ENCODE peak calls at places on chromosomes 5 and 9, in nine cellular contexts. X is epithelial cell of esophagus, V is AG04449, I is heart left ventricle, U is psoas muscle, C is fibroblast of lung, F is brain microvascular endothelial cell, B is cardiac muscle cell, K is PC-3. R is an unnamed sample.

GRCh38 chr5:134600600-134600999 is 32.0 kb downstream of the SAR1B start:
- DNase-seq in I (no peak), U (no peak), K (no peak), F (peak), C (peak), B (no peak), X (peak), V (peak), R (peak)

GRCh38 chr5:91641730-91642350 is 258.7 kb upstream of the ARRDC3 start:
- DNase-seq in C (peak), V (no peak), U (no peak), F (no peak), I (no peak), K (peak), X (peak), B (peak), R (peak)

GRCh38 chr9:27204578-27204977 is 92.4 kb downstream of the EQTN start:
- DNase-seq in I (no peak), X (peak), F (no peak), V (no peak), K (peak), U (no peak), C (peak), B (no peak), R (no peak)

GRCh38 chr5:168273056-168273980 is 18.1 kb upstream of the WWC1 start:
- DNase-seq in U (no peak), C (no peak), K (no peak), I (no peak), X (no peak), B (no peak), V (no peak), F (no peak), R (no peak)

GRCh38 chr5:126031989-126032716 is 391.1 kb upstream of the GRAMD2B start:
- DNase-seq in I (peak), B (no peak), V (no peak), K (peak), C (peak), U (no peak), F (peak), X (peak), R (peak)

GRCh38 chr9:109497193-109498165 is 628 bp downstream of the PTPN3 start:
- DNase-seq in K (peak), X (peak), B (peak), U (no peak), F (no peak), C (peak), V (no peak), I (no peak), R (peak)

GRCh38 chr9:21336467-21336866 is 1.3 kb upstream of the KLHL9 start:
- DNase-seq in C (no peak), K (peak), U (no peak), F (no peak), B (no peak), V (no peak), X (no peak), I (no peak), R (no peak)

GRCh38 chr5:124027441-124027840 is 515.5 kb downstream of the CSNK1G3 start:
- DNase-seq in C (no peak), B (no peak), K (no peak), I (no peak), U (no peak), V (no peak), X (peak), F (no peak), R (no peak)

GRCh38 chr5:158725223-158725825 is 374.4 kb downstream of the EBF1 start:
- DNase-seq in C (no peak), B (no peak), U (no peak), V (peak), X (peak), F (no peak), I (no peak), K (peak), R (peak)
- TF ChIP-seq CTCF in C (no peak), B (no peak), U (no peak), V (no peak), X (no peak), F (peak), I (no peak), K (peak), R (peak)

GRCh38 chr5:115389074-115389798 is 92.8 kb upstream of the CCDC112 start:
- DNase-seq in C (peak), V (no peak), B (peak), U (no peak), X (no peak), I (no peak), F (no peak), K (no peak), R (peak)

GRCh38 chr5:115387816-115388215 is 91.4 kb upstream of the CCDC112 start:
- DNase-seq in V (no peak), I (no peak), K (no peak), C (no peak), U (no peak), F (no peak), X (no peak), B (no peak), R (no peak)

GRCh38 chr5:115392611-115393010 is 96.2 kb upstream of the CCDC112 start:
- DNase-seq in I (no peak), F (no peak), X (no peak), V (no peak), K (no peak), U (no peak), B (no peak), C (no peak), R (peak)

GRCh38 chr5:115391780-115392179 is 95.3 kb upstream of the CCDC112 start:
- DNase-seq in K (no peak), V (no peak), B (no peak), U (no peak), C (no peak), F (no peak), I (no peak), X (no peak), R (no peak)

DNA sequence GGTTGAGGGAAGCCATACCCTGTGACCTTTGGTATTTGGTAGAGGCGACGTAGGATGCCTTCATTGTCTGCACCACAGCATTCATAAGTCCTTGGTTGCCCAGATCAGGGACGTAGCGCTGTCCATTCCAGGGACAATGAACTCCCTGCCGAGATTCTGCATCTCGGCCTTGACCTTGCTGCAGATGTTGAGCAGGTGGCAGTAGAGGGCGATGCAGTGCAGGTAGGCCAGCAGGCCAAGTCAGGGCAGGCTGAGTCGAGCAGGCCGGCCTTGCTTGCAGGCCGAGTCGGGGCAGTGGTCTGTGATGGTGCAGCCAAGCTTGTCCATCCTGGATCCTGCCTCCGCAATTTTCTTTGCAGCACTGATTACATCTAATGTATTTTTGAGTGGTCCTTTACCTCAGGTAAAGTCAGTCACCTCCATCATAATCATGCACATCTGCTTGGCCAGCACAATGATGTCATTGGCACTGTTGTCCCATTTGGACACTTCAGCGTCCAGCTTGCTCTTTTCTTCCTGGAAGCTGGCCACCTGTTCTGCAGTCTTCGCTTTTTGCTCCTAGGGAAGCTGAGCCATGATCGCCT is 93.4 kb upstream of the CCDC112 start:
- DNase-seq in V (no peak), F (no peak), X (peak), B (no peak), K (no peak), U (no peak), I (no peak), C (no peak), R (no peak)
- H3K4me3 ChIP-seq in V (no peak), F (no peak), X (no peak), B (no peak), K (no peak), U (no peak), I (no peak), C (no peak), R (no peak)

GRCh38 chr5:175696139-175696854 is 38.4 kb downstream of the HRH2 start:
- DNase-seq in B (peak), X (no peak), V (no peak), F (peak), K (peak), I (peak), U (peak), C (no peak), R (no peak)
- TF ChIP-seq CTCF in B (peak), X (no peak), V (no peak), F (peak), K (peak), I (peak), U (peak), C (no peak), R (no peak)

GRCh38 chr9:113597390-113598241 is 134.1 kb downstream of the RGS3 start:
- DNase-seq in V (no peak), C (no peak), B (no peak), I (no peak), K (no peak), F (no peak), U (peak), X (no peak), R (no peak)
- H3K4me3 ChIP-seq in V (no peak), C (no peak), B (no peak), I (no peak), K (no peak), F (no peak), U (peak), X (no peak), R (peak)

GRCh38 chr5:161676109-161676508 is 9.4 kb upstream of the GABRA6 start:
- DNase-seq in U (no peak), F (no peak), C (no peak), X (peak), V (no peak), K (peak), I (no peak), B (peak), R (no peak)
- TF ChIP-seq CTCF in U (no peak), F (no peak), C (no peak), X (peak), V (no peak), K (peak), I (peak), B (no peak), R (no peak)

GRCh38 chr9:130658893-130659698 is 5.3 kb upstream of the PRDM12 start:
- DNase-seq in C (no peak), F (no peak), B (no peak), U (no peak), I (no peak), V (no peak), K (no peak), X (no peak), R (no peak)

GRCh38 chr9:130659699-130660248 is 4.6 kb upstream of the PRDM12 start:
- DNase-seq in V (no peak), K (no peak), C (no peak), B (no peak), X (no peak), I (no peak), U (no peak), F (no peak), R (no peak)

GRCh38 chr9:130660683-130661460 is 3.5 kb upstream of the PRDM12 start:
- DNase-seq in U (no peak), X (no peak), V (no peak), I (no peak), B (no peak), F (no peak), C (no peak), K (no peak), R (peak)

GRCh38 chr9:130661461-130662098 is 2.8 kb upstream of the PRDM12 start:
- DNase-seq in C (no peak), X (no peak), I (no peak), F (no peak), K (no peak), U (no peak), V (no peak), B (no peak), R (no peak)

DNA sequence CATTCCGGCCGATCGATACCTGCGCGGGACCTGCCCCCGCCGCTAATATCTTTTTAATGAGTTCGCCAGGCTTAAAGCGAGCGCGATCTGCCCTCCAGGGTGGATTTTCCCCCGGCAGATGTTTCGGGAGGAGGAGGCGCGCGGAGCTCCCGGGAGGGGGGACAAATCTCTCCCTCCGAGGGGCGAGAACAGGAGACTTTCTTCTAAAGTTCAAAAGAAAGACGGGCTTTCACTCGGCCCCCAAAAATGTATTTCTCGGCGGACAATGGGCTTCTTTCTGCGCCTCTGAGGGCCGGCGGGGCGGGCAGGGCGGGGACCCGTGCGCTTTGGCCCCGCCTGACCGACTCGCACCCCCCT is 4.1 kb upstream of the PRDM12 start:
- DNase-seq in C (no peak), X (no peak), U (no peak), B (no peak), F (no peak), K (no peak), I (no peak), V (no peak), R (no peak)
- H3K4me3 ChIP-seq in C (no peak), X (no peak), U (peak), B (no peak), F (no peak), K (no peak), I (peak), V (no peak), R (no peak)

DNA sequence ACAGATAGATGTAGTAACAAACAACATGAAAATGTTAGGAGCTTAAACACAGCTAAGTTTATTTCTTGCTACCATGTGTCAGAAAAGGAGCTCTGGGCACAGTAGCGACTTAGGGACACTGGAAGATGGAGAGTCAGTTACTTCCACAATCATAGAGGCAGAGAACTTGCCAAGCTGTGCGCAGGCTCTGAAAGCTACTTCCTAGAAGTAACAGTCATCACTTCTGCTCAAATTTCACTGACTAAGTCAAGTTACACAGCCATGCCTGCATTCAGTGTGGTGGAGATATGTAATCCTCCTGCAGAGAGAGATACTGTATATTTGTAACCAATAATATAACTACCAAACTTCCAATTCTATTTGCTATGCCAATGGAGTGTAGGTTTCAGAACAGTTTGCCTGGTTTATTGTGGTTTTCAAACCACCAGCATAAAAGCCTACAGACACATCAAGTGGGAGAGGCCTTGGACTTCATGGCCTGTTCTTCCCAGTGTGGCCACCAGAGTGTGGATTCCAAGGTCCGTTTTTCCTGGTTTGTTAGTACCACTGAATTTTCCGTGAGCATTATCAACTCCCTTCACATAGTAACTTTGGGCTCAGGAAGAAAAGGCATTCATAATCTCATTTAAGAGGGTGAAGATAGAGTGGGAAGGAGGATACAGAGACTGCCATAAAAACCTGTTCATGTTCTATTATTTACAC is 268.1 kb downstream of the PJA2 start:
- DNase-seq in U (peak), B (no peak), I (no peak), C (peak), V (no peak), X (no peak), K (no peak), F (peak), R (peak)
- TF ChIP-seq CTCF in U (no peak), B (no peak), I (no peak), C (no peak), V (no peak), X (no peak), K (peak), F (peak), R (no peak)

GRCh38 chr5:178121450-178122276 is 8.3 kb downstream of the N4BP3 start:
- DNase-seq in I (peak), V (no peak), C (no peak), B (no peak), U (peak), K (no peak), X (no peak), F (no peak), R (no peak)
- H3K4me3 ChIP-seq in I (no peak), V (peak), C (no peak), B (no peak), U (peak), K (peak), X (no peak), F (no peak), R (peak)

GRCh38 chr5:98158440-98158839 is 615.0 kb upstream of the RGMB start:
- DNase-seq in X (no peak), B (no peak), I (no peak), U (no peak), F (no peak), C (no peak), K (no peak), V (no peak), R (no peak)

GRCh38 chr5:98157368-98157767 is 616.1 kb upstream of the RGMB start:
- DNase-seq in X (no peak), F (no peak), B (no peak), U (no peak), C (no peak), K (no peak), V (no peak), I (no peak), R (no peak)
- TF ChIP-seq CTCF in X (no peak), F (no peak), B (peak), U (no peak), C (no peak), K (peak), V (no peak), I (no peak), R (no peak)

R was measured in foreskin fibroblast.